ENCODE peak calls at places on chromosomes 12 and 14, in ten cellular contexts. One of them, this sample, is unnamed.

GRCh38 chr14:100728962-100729361 is 2.3 kb downstream of the DLK1 start:
- DNase-seq in PC-9: no peak
- DNase-seq in GM23338: no peak
- DNase-seq in tibial artery: no peak
- DNase-seq in psoas muscle: peak; percentile 36
- DNase-seq in mammary epithelial cell: no peak
- DNase-seq in esophagus muscularis mucosa: no peak
- DNase-seq in endodermal cell: no peak
- DNase-seq in Panc1: no peak
- DNase-seq in cardiac muscle cell: no peak
- DNase-seq in this sample: no peak

GRCh38 chr12:48165089-48166031 is 8.0 kb upstream of the ASB8 start:
- DNase-seq in PC-9: no peak
- DNase-seq in GM23338: peak; percentile 82
- DNase-seq in tibial artery: no peak
- DNase-seq in psoas muscle: no peak
- DNase-seq in mammary epithelial cell: peak; percentile 27
- DNase-seq in esophagus muscularis mucosa: no peak
- DNase-seq in endodermal cell: peak; percentile 78
- DNase-seq in Panc1: peak; percentile 52
- DNase-seq in cardiac muscle cell: peak; percentile 75
- DNase-seq in this sample: no peak

GRCh38 chr14:99524091-99524661 is 43.0 kb downstream of the CCNK start:
- DNase-seq in PC-9: no peak
- DNase-seq in GM23338: no peak
- DNase-seq in tibial artery: no peak
- DNase-seq in psoas muscle: peak; percentile 49
- DNase-seq in mammary epithelial cell: no peak
- DNase-seq in esophagus muscularis mucosa: no peak
- DNase-seq in endodermal cell: no peak
- DNase-seq in Panc1: no peak
- DNase-seq in cardiac muscle cell: no peak
- DNase-seq in this sample: no peak

GRCh38 chr14:51331651-51332367 is 91.8 kb downstream of the TMX1 start:
- DNase-seq in PC-9: no peak
- DNase-seq in GM23338: no peak
- DNase-seq in tibial artery: no peak
- DNase-seq in psoas muscle: no peak
- DNase-seq in mammary epithelial cell: no peak
- DNase-seq in esophagus muscularis mucosa: peak; percentile 14
- DNase-seq in endodermal cell: no peak
- DNase-seq in Panc1: no peak
- DNase-seq in cardiac muscle cell: peak; percentile 14
- DNase-seq in this sample: no peak

GRCh38 chr14:101869217-101869616 is 95.2 kb upstream of the DYNC1H1 start:
- DNase-seq in PC-9: no peak
- DNase-seq in GM23338: no peak
- DNase-seq in tibial artery: no peak
- DNase-seq in psoas muscle: no peak
- DNase-seq in mammary epithelial cell: no peak
- DNase-seq in esophagus muscularis mucosa: no peak
- DNase-seq in endodermal cell: no peak
- DNase-seq in Panc1: no peak
- DNase-seq in cardiac muscle cell: no peak
- DNase-seq in this sample: no peak

GRCh38 chr12:15899282-15899870 is 11.8 kb upstream of the DERA start:
- DNase-seq in PC-9: peak; percentile 38
- DNase-seq in GM23338: peak; percentile 50
- DNase-seq in tibial artery: no peak
- DNase-seq in psoas muscle: no peak
- DNase-seq in mammary epithelial cell: no peak
- DNase-seq in esophagus muscularis mucosa: no peak
- DNase-seq in endodermal cell: no peak
- DNase-seq in Panc1: no peak
- DNase-seq in cardiac muscle cell: no peak
- DNase-seq in this sample: no peak

GRCh38 chr12:124033859-124034258 is 60.8 kb downstream of the ZNF664 start:
- DNase-seq in PC-9: no peak
- DNase-seq in GM23338: no peak
- DNase-seq in tibial artery: no peak
- DNase-seq in psoas muscle: no peak
- DNase-seq in mammary epithelial cell: no peak
- DNase-seq in esophagus muscularis mucosa: no peak
- DNase-seq in endodermal cell: no peak
- DNase-seq in Panc1: no peak
- DNase-seq in cardiac muscle cell: no peak
- DNase-seq in this sample: no peak

GRCh38 chr12:58803893-58804292 is 116.4 kb downstream of the LRIG3 start:
- DNase-seq in PC-9: no peak
- DNase-seq in GM23338: no peak
- DNase-seq in tibial artery: no peak
- DNase-seq in psoas muscle: no peak
- DNase-seq in mammary epithelial cell: peak; percentile 80
- DNase-seq in esophagus muscularis mucosa: no peak
- DNase-seq in endodermal cell: no peak
- DNase-seq in Panc1: no peak
- DNase-seq in cardiac muscle cell: peak; percentile 94
- DNase-seq in this sample: peak; percentile 80

GRCh38 chr12:9651265-9651729 is 18.2 kb upstream of the CLEC2D start:
- DNase-seq in PC-9: no peak
- DNase-seq in GM23338: no peak
- DNase-seq in tibial artery: no peak
- DNase-seq in psoas muscle: no peak
- DNase-seq in mammary epithelial cell: peak; percentile 66
- DNase-seq in esophagus muscularis mucosa: no peak
- DNase-seq in endodermal cell: no peak
- DNase-seq in Panc1: no peak
- DNase-seq in cardiac muscle cell: peak; percentile 76
- DNase-seq in this sample: no peak

GRCh38 chr12:125776212-125776611 is 711.0 kb downstream of the AACS start:
- DNase-seq in PC-9: no peak
- DNase-seq in GM23338: no peak
- DNase-seq in tibial artery: no peak
- DNase-seq in psoas muscle: no peak
- DNase-seq in mammary epithelial cell: no peak
- DNase-seq in esophagus muscularis mucosa: no peak
- DNase-seq in endodermal cell: no peak
- DNase-seq in Panc1: no peak
- DNase-seq in cardiac muscle cell: no peak
- DNase-seq in this sample: no peak

GRCh38 chr12:79552186-79552585 is 138.6 kb downstream of the PAWR start:
- DNase-seq in PC-9: no peak
- DNase-seq in GM23338: no peak
- DNase-seq in tibial artery: no peak
- DNase-seq in psoas muscle: no peak
- DNase-seq in mammary epithelial cell: no peak
- DNase-seq in esophagus muscularis mucosa: no peak
- DNase-seq in endodermal cell: no peak
- DNase-seq in Panc1: no peak
- DNase-seq in cardiac muscle cell: peak; percentile 62
- DNase-seq in this sample: no peak

GRCh38 chr14:93962701-93963601 is 13.4 kb downstream of the ASB2 start:
- DNase-seq in PC-9: peak; percentile 77
- DNase-seq in GM23338: no peak
- DNase-seq in tibial artery: no peak
- DNase-seq in psoas muscle: peak; percentile 80
- DNase-seq in mammary epithelial cell: no peak
- DNase-seq in esophagus muscularis mucosa: no peak
- DNase-seq in endodermal cell: no peak
- DNase-seq in Panc1: no peak
- DNase-seq in cardiac muscle cell: no peak
- DNase-seq in this sample: no peak

DNA sequence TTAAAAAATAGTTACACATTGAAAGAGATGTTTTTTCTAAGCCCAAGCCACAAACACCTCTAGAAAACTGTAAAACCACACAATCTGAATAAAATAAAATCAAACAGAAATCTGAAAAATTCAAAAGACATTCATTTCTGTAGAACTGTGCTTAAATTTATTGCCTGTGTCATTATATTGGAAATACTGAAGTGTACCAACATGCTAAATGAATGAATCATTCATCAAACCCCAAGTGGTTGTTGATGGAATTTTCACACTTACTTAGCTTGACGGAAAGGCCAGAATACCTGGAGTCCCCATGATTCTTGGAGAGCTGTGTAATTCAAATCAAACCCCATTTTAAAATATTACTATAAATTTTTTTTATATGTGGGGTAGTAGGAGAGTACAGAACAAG is 2.7 kb downstream of the KITLG start:
- DNase-seq in PC-9: no peak
- DNase-seq in GM23338: no peak
- DNase-seq in tibial artery: no peak
- DNase-seq in psoas muscle: no peak
- DNase-seq in mammary epithelial cell: peak; percentile 73
- DNase-seq in esophagus muscularis mucosa: no peak
- DNase-seq in endodermal cell: no peak
- DNase-seq in Panc1: no peak
- DNase-seq in cardiac muscle cell: no peak
- DNase-seq in this sample: no peak
- TF ChIP-seq CTCF in PC-9: no peak
- TF ChIP-seq CTCF in GM23338: peak; percentile 36
- TF ChIP-seq CTCF in tibial artery: no peak
- TF ChIP-seq CTCF in psoas muscle: no peak
- TF ChIP-seq CTCF in mammary epithelial cell: peak; percentile 49
- TF ChIP-seq CTCF in esophagus muscularis mucosa: peak; percentile 48
- TF ChIP-seq CTCF in endodermal cell: peak; percentile 56
- TF ChIP-seq CTCF in Panc1: no peak
- TF ChIP-seq CTCF in cardiac muscle cell: peak; percentile 13
- TF ChIP-seq CTCF in this sample: peak; percentile 21

GRCh38 chr12:64475518-64475917 is 23.6 kb downstream of the TBK1 start:
- DNase-seq in PC-9: no peak
- DNase-seq in GM23338: no peak
- DNase-seq in tibial artery: no peak
- DNase-seq in psoas muscle: no peak
- DNase-seq in mammary epithelial cell: no peak
- DNase-seq in esophagus muscularis mucosa: no peak
- DNase-seq in endodermal cell: no peak
- DNase-seq in Panc1: no peak
- DNase-seq in cardiac muscle cell: no peak
- DNase-seq in this sample: no peak

GRCh38 chr12:64473176-64473575 is 21.3 kb downstream of the TBK1 start:
- DNase-seq in PC-9: no peak
- DNase-seq in GM23338: no peak
- DNase-seq in tibial artery: no peak
- DNase-seq in psoas muscle: no peak
- DNase-seq in mammary epithelial cell: no peak
- DNase-seq in esophagus muscularis mucosa: no peak
- DNase-seq in endodermal cell: no peak
- DNase-seq in Panc1: no peak
- DNase-seq in cardiac muscle cell: no peak
- DNase-seq in this sample: no peak

GRCh38 chr12:64480148-64480547 is 28.2 kb downstream of the TBK1 start:
- DNase-seq in PC-9: no peak
- DNase-seq in GM23338: no peak
- DNase-seq in tibial artery: no peak
- DNase-seq in psoas muscle: no peak
- DNase-seq in mammary epithelial cell: no peak
- DNase-seq in esophagus muscularis mucosa: no peak
- DNase-seq in endodermal cell: no peak
- DNase-seq in Panc1: no peak
- DNase-seq in cardiac muscle cell: peak; percentile 33
- DNase-seq in this sample: no peak

GRCh38 chr12:64476844-64477243 is 24.9 kb downstream of the TBK1 start:
- DNase-seq in PC-9: no peak
- DNase-seq in GM23338: no peak
- DNase-seq in tibial artery: no peak
- DNase-seq in psoas muscle: no peak
- DNase-seq in mammary epithelial cell: no peak
- DNase-seq in esophagus muscularis mucosa: no peak
- DNase-seq in endodermal cell: no peak
- DNase-seq in Panc1: no peak
- DNase-seq in cardiac muscle cell: no peak
- DNase-seq in this sample: no peak

GRCh38 chr12:64478661-64479060 is 26.7 kb downstream of the TBK1 start:
- DNase-seq in PC-9: no peak
- DNase-seq in GM23338: no peak
- DNase-seq in tibial artery: no peak
- DNase-seq in psoas muscle: no peak
- DNase-seq in mammary epithelial cell: no peak
- DNase-seq in esophagus muscularis mucosa: no peak
- DNase-seq in endodermal cell: no peak
- DNase-seq in Panc1: no peak
- DNase-seq in cardiac muscle cell: no peak
- DNase-seq in this sample: no peak
- H3K36me3 ChIP-seq in PC-9: peaks cover 63% of the 10 kb centered on the region
- H3K36me3 ChIP-seq in GM23338: peaks cover 33% of the 10 kb centered on the region
- H3K36me3 ChIP-seq in tibial artery: peaks cover 54% of the 10 kb centered on the region
- H3K36me3 ChIP-seq in psoas muscle: peaks cover 91% of the 10 kb centered on the region
- H3K36me3 ChIP-seq in mammary epithelial cell: peaks cover 43% of the 10 kb centered on the region
- H3K36me3 ChIP-seq in esophagus muscularis mucosa: peaks cover 28% of the 10 kb centered on the region
- H3K36me3 ChIP-seq in endodermal cell: peaks cover 89% of the 10 kb centered on the region
- H3K36me3 ChIP-seq in Panc1: peaks cover 36% of the 10 kb centered on the region
- H3K36me3 ChIP-seq in cardiac muscle cell: peaks cover 37% of the 10 kb centered on the region
- H3K36me3 ChIP-seq in this sample: no peaks in the 10 kb centered on the region

DNA sequence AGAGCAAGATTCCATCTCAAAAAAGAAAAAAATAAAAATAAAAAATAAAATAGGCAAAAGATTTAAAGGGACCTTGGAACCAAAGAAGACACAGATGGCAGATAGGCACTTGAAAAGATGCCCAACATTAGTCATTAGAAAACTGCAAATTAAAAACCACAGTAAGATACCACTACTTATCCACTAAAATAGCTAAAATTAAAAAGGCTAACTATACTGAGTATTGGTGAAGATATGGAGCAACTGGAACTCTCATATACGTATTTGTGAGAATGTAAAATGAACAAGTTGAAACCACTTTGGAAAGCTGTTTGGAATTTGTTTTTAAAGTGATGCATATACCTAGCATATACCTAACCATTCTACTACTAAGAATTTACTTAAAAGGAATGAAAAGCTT is 22.3 kb downstream of the BLTP3B start:
- DNase-seq in PC-9: no peak
- DNase-seq in GM23338: no peak
- DNase-seq in tibial artery: no peak
- DNase-seq in psoas muscle: no peak
- DNase-seq in mammary epithelial cell: no peak
- DNase-seq in esophagus muscularis mucosa: no peak
- DNase-seq in endodermal cell: no peak
- DNase-seq in Panc1: no peak
- DNase-seq in cardiac muscle cell: no peak
- DNase-seq in this sample: no peak
- TF ChIP-seq CTCF in PC-9: no peak
- TF ChIP-seq CTCF in GM23338: no peak
- TF ChIP-seq CTCF in tibial artery: no peak
- TF ChIP-seq CTCF in psoas muscle: no peak
- TF ChIP-seq CTCF in mammary epithelial cell: no peak
- TF ChIP-seq CTCF in esophagus muscularis mucosa: no peak
- TF ChIP-seq CTCF in endodermal cell: no peak
- TF ChIP-seq CTCF in Panc1: no peak
- TF ChIP-seq CTCF in cardiac muscle cell: no peak
- TF ChIP-seq CTCF in this sample: no peak

DNA sequence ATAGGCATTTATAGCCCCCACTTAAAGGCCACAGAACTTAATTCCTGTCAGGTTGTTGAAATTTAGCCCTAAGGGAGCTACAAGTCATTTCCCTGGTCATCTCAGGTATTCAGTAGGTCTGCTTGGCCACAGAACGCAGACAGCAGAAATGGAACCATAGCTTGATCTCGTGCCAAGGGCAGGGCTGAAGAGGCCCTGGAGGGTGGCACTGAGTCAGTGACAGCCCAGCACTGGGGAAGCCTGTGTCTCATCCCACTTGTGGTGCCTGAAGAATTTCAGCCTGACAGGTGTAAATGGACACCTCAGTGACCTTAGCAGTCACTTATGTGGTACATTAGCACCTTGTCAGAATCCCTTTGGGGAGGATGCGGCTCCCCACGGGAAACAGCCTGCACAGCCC is 6.6 kb downstream of the PRKAB1 start:
- DNase-seq in PC-9: peak; percentile 77
- DNase-seq in GM23338: no peak
- DNase-seq in tibial artery: no peak
- DNase-seq in psoas muscle: no peak
- DNase-seq in mammary epithelial cell: no peak
- DNase-seq in esophagus muscularis mucosa: no peak
- DNase-seq in endodermal cell: no peak
- DNase-seq in Panc1: no peak
- DNase-seq in cardiac muscle cell: no peak
- DNase-seq in this sample: no peak
- H3K36me3 ChIP-seq in PC-9: peaks cover 64% of the 10 kb centered on the region
- H3K36me3 ChIP-seq in GM23338: peaks cover 68% of the 10 kb centered on the region
- H3K36me3 ChIP-seq in tibial artery: peaks cover 86% of the 10 kb centered on the region
- H3K36me3 ChIP-seq in psoas muscle: peaks cover 99% of the 10 kb centered on the region
- H3K36me3 ChIP-seq in mammary epithelial cell: peaks cover 41% of the 10 kb centered on the region
- H3K36me3 ChIP-seq in esophagus muscularis mucosa: peaks cover 81% of the 10 kb centered on the region
- H3K36me3 ChIP-seq in endodermal cell: peaks cover 97% of the 10 kb centered on the region
- H3K36me3 ChIP-seq in Panc1: peaks cover 57% of the 10 kb centered on the region
- H3K36me3 ChIP-seq in cardiac muscle cell: peaks cover 71% of the 10 kb centered on the region
- H3K36me3 ChIP-seq in this sample: peaks cover 9% of the 10 kb centered on the region